ENCODE peak calls at places on chromosome 18, in seven cellular contexts. O is neural progenitor cell, T is fibroblast of lung, Q is sigmoid colon, A is psoas muscle, U is IMR-90, J is tibial nerve. R is an unnamed sample.

GRCh38 chr18:25056456-25056855 is 295.5 kb downstream of the ZNF521 start:
- DNase-seq in O (no peak), T (no peak), Q (no peak), A (no peak), U (no peak), J (no peak), R (no peak)

GRCh38 chr18:27608742-27609141 is 423.6 kb upstream of the CHST9 start:
- DNase-seq in O (no peak), T (no peak), Q (no peak), A (no peak), U (no peak), J (no peak), R (peak; percentile 23)

GRCh38 chr18:45059695-45060094 is 379.0 kb downstream of the SETBP1 start:
- DNase-seq in O (no peak), T (peak; percentile 87), Q (no peak), A (no peak), U (peak; percentile 88), J (no peak), R (peak; percentile 86)

GRCh38 chr18:78924301-78925192 is 55.1 kb upstream of the SALL3 start:
- DNase-seq in O (no peak), T (no peak), Q (peak; percentile 53), A (no peak), U (no peak), J (no peak), R (peak; percentile 65)

GRCh38 chr18:14089781-14090180 is 42.5 kb downstream of the ZNF519 start:
- DNase-seq in O (no peak), T (peak; percentile 5), Q (no peak), A (no peak), U (peak; percentile 18), J (no peak), R (no peak)

GRCh38 chr18:80171190-80171872 is 62.3 kb downstream of the ADNP2 start:
- DNase-seq in O (peak; percentile 65), T (peak; percentile 83), Q (no peak), A (peak; percentile 70), U (peak; percentile 69), J (peak; percentile 66), R (peak; percentile 98)

GRCh38 chr18:78642561-78643398 is 336.8 kb upstream of the SALL3 start:
- DNase-seq in O (peak; percentile 20), T (no peak), Q (no peak), A (no peak), U (no peak), J (no peak), R (peak; percentile 3)

GRCh38 chr18:75212626-75213110 is 2.1 kb downstream of the TSHZ1 start:
- DNase-seq in O (no peak), T (no peak), Q (no peak), A (no peak), U (no peak), J (no peak), R (no peak)

GRCh38 chr18:5456577-5457466 is 87.0 kb downstream of the EPB41L3 start:
- DNase-seq in O (peak; percentile 81), T (peak; percentile 39), Q (peak; percentile 68), A (no peak), U (peak; percentile 62), J (peak; percentile 17), R (peak; percentile 43)

GRCh38 chr18:35215026-35215425 is 25.8 kb upstream of the ZNF397 start:
- DNase-seq in O (peak; percentile 15), T (no peak), Q (no peak), A (no peak), U (no peak), J (no peak), R (no peak)

GRCh38 chr18:35223797-35224196 is 17.0 kb upstream of the ZNF397 start:
- DNase-seq in O (no peak), T (no peak), Q (no peak), A (no peak), U (no peak), J (no peak), R (no peak)

GRCh38 chr18:35220424-35220823 is 20.4 kb upstream of the ZNF397 start:
- DNase-seq in O (no peak), T (no peak), Q (no peak), A (no peak), U (no peak), J (no peak), R (no peak)
- H3K4me1 ChIP-seq in O (peaks cover under 1% of the 10 kb centered on the region), T (no peaks in the 10 kb centered on the region), Q (no peaks in the 10 kb centered on the region), A (no peaks in the 10 kb centered on the region), U (no peaks in the 10 kb centered on the region), J (no peaks in the 10 kb centered on the region), R (no peaks in the 10 kb centered on the region)

DNA sequence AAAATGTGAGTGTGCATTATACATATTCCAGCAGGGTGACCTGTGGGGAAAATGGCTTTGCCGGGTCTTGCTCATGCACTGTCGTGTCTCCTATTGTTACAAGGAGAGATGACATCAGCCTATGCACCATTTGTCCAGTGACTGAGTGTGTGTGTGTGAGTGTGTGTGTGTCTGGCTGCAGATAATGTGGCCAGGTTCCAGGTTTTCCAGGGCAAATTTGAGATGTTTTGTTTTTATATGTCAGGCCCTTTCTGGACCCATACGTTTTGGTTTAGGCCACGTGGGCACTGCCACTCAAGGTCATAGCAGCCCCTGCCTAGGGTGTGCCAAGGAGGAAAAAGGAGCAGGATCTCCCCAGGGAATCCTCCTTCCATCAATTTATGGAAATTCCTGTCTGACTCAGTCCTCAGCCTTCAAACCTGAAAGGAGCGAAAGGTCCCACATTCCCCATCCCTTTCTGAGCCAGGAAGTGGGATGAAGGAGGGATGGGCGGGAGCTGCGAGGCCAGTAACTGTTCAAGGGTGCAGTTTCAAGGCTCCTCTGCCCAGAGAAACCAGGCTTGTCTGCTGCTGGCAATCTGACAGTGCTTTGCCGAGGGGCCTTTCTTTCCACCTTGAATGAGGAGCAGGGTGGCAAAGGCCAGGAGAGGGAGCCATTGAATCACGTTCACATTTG is 93.0 kb upstream of the SMAD2 start:
- DNase-seq in O (peak; percentile 73), T (peak; percentile 84), Q (peak; percentile 48), A (no peak), U (peak; percentile 10), J (peak; percentile 57), R (peak; percentile 94)
- TF ChIP-seq CTCF in O (peak; percentile 74), T (peak; percentile 38), Q (no peak), A (peak; percentile 30), U (peak; percentile 26), J (peak; percentile 19), R (peak; percentile 51)

GRCh38 chr18:31583185-31583854 is 8.4 kb upstream of the TTR start:
- DNase-seq in O (no peak), T (no peak), Q (no peak), A (no peak), U (no peak), J (no peak), R (peak; percentile 18)
- H3K4me1 ChIP-seq in O (no peaks in the 10 kb centered on the region), T (no peaks in the 10 kb centered on the region), Q (no peaks in the 10 kb centered on the region), A (no peaks in the 10 kb centered on the region), U (no peaks in the 10 kb centered on the region), J (no peaks in the 10 kb centered on the region), R (no peaks in the 10 kb centered on the region)

DNA sequence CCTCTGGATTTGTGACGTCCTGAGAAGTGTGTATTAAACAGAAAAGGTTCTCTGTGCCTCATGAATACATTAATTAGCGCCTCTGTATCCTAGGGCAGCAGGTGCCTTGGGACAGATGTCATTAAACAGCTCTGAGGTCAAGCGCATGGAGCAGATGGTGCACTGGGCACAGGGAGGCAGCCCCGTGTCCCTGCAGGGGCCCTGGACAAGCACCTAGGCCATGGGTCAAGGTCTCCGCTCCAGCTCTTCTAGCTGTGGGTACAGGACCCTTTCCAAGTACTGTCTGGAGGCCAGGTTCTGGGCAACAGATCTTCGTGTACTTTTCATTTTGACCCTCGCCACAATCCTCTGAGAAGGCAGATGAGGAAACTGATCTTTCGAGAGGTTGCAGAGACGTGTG is 126.4 kb downstream of the KCTD1 start:
- DNase-seq in O (no peak), T (no peak), Q (no peak), A (no peak), U (no peak), J (no peak), R (no peak)
- TF ChIP-seq CTCF in O (no peak), T (no peak), Q (no peak), A (no peak), U (no peak), J (no peak), R (no peak)

GRCh38 chr18:58266291-58266690 is 222.3 kb downstream of the NEDD4L start:
- DNase-seq in O (no peak), T (no peak), Q (no peak), A (no peak), U (peak; percentile 62), J (no peak), R (no peak)

GRCh38 chr18:58270396-58270795 is 226.4 kb downstream of the NEDD4L start:
- DNase-seq in O (no peak), T (no peak), Q (no peak), A (no peak), U (no peak), J (no peak), R (no peak)

GRCh38 chr18:58269931-58270330 is 225.9 kb downstream of the NEDD4L start:
- DNase-seq in O (no peak), T (peak; percentile 32), Q (no peak), A (no peak), U (no peak), J (no peak), R (no peak)

GRCh38 chr18:58267493-58267892 is 223.5 kb downstream of the NEDD4L start:
- DNase-seq in O (no peak), T (peak; percentile 32), Q (no peak), A (no peak), U (peak; percentile 31), J (no peak), R (no peak)

GRCh38 chr18:58268849-58269248 is 224.8 kb downstream of the NEDD4L start:
- DNase-seq in O (no peak), T (peak; percentile 87), Q (no peak), A (no peak), U (peak; percentile 55), J (no peak), R (no peak)
- H3K4me1 ChIP-seq in O (no peaks in the 10 kb centered on the region), T (no peaks in the 10 kb centered on the region), Q (peaks cover 22% of the 10 kb centered on the region), A (peaks cover 50% of the 10 kb centered on the region), U (peaks cover 4% of the 10 kb centered on the region), J (no peaks in the 10 kb centered on the region), R (peaks cover 22% of the 10 kb centered on the region)

GRCh38 chr18:23077493-23078256 is 57.6 kb upstream of the CABLES1 start:
- DNase-seq in O (no peak), T (no peak), Q (no peak), A (no peak), U (no peak), J (no peak), R (no peak)
- TF ChIP-seq CTCF in O (peak; percentile 27), T (peak; percentile 11), Q (no peak), A (no peak), U (peak; percentile 28), J (no peak), R (peak; percentile 39)

DNA sequence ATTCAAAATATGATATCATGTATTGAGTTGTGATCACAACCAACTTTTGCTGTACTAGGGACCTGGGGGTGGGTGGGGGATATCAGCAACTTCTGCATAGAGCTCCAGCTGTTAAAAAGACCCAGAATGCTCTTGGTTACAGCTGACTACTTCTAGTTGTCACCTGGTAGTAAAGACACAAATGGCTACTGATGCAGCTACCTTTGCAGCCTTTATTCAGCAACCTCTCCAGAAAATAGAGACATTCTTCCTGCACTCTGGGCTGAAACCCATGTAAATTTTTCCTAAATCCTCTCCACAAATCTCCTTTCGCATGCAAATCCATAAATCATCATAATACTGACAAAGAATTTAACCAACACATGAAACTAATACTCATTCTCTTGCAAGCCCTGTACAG is 238.3 kb downstream of the TCF4 start:
- DNase-seq in O (no peak), T (no peak), Q (no peak), A (no peak), U (no peak), J (no peak), R (no peak)
- H3K4me1 ChIP-seq in O (peaks cover 67% of the 10 kb centered on the region), T (no peaks in the 10 kb centered on the region), Q (peaks cover 50% of the 10 kb centered on the region), A (peaks cover 12% of the 10 kb centered on the region), U (peaks cover 7% of the 10 kb centered on the region), J (peaks cover 40% of the 10 kb centered on the region), R (peaks cover 13% of the 10 kb centered on the region)

GRCh38 chr18:24009651-24010333 is 4.8 kb upstream of the TTC39C start:
- DNase-seq in O (no peak), T (no peak), Q (no peak), A (no peak), U (no peak), J (no peak), R (no peak)
- TF ChIP-seq CTCF in O (no peak), T (no peak), Q (no peak), A (no peak), U (no peak), J (no peak), R (no peak)